ENCODE peak calls at places on chromosomes 16 and 17, in five cellular contexts. R is GM23248, G is neural progenitor cell, I is IMR-90, B is PC-3. O is an unnamed sample.
A peak's percentile ranks its signal among the peaks of the same experiment; 100 is the strongest.

GRCh38 chr16:13313351-13313750 is 412.0 kb downstream of the SHISA9 start:
- DNase-seq in B (no peak), R (no peak), I (no peak), G (no peak), O (no peak)

GRCh38 chr16:48608871-48609452 is 1.0 kb downstream of the N4BP1 start:
- DNase-seq in G (no peak), R (peak; percentile 51), B (no peak), I (no peak), O (no peak)

GRCh38 chr16:58638148-58639036 is 8.8 kb upstream of the CNOT1 start:
- DNase-seq in B (peak; percentile 74), R (peak; percentile 96), G (peak; percentile 35), I (peak; percentile 91), O (peak; percentile 83)

GRCh38 chr16:66382966-66383299 is 16.4 kb downstream of the CDH5 start:
- DNase-seq in I (peak; percentile 93), G (no peak), R (peak; percentile 58), B (peak; percentile 85), O (peak; percentile 96)

GRCh38 chr17:58401287-58401686 is 16.0 kb downstream of the RNF43 start:
- DNase-seq in R (no peak), B (peak; percentile 45), G (no peak), I (no peak), O (no peak)

GRCh38 chr16:21302898-21303528 is 24.9 kb upstream of the CRYM start:
- DNase-seq in G (no peak), R (peak; percentile 91), B (peak; percentile 69), I (peak; percentile 93), O (peak; percentile 48)

GRCh38 chr16:66523861-66524354 is 26.0 kb downstream of the TK2 start:
- DNase-seq in R (no peak), G (no peak), I (no peak), B (no peak), O (no peak)

GRCh38 chr17:42920922-42921321 is 20.3 kb downstream of the G6PC1 start:
- DNase-seq in B (no peak), I (no peak), R (no peak), G (no peak), O (no peak)

GRCh38 chr17:14582996-14583395 is 282.1 kb downstream of the HS3ST3B1 start:
- DNase-seq in R (no peak), I (no peak), B (no peak), G (no peak), O (no peak)

GRCh38 chr17:58531122-58531521 is 16.7 kb upstream of the MTMR4 start:
- DNase-seq in R (no peak), I (no peak), G (peak; percentile 44), B (no peak), O (no peak)

GRCh38 chr16:86834451-86835035 is 256.2 kb downstream of the FOXL1 start:
- DNase-seq in B (peak; percentile 7), G (peak; percentile 71), R (peak; percentile 30), I (peak; percentile 88), O (no peak)

GRCh38 chr16:80084614-80085013 is 456.2 kb upstream of the DYNLRB2 start:
- DNase-seq in B (peak; percentile 26), R (peak; percentile 66), I (no peak), G (peak; percentile 87), O (peak; percentile 52)

GRCh38 chr17:69227536-69227935 is 1.1 kb downstream of the ABCA10 start:
- DNase-seq in R (no peak), B (no peak), I (no peak), G (no peak), O (no peak)

GRCh38 chr17:4174556-4174955 is 31.6 kb downstream of the CYB5D2 start:
- DNase-seq in G (no peak), R (no peak), I (no peak), B (no peak), O (no peak)

GRCh38 chr16:77499373-77500285 is 64.8 kb upstream of the ADAMTS18 start:
- DNase-seq in R (peak; percentile 68), I (no peak), B (peak; percentile 42), G (no peak), O (no peak)

GRCh38 chr17:15398291-15398690 is 56.9 kb upstream of the TEKT3 start:
- DNase-seq in I (peak; percentile 50), G (no peak), B (peak; percentile 92), R (peak; percentile 80), O (no peak)

GRCh38 chr17:27905524-27906237 is 12.5 kb upstream of the LYRM9 start:
- DNase-seq in I (no peak), R (no peak), B (no peak), G (no peak), O (no peak)

GRCh38 chr16:53809088-53809951 is 105.4 kb downstream of the FTO start:
- DNase-seq in B (peak; percentile 75), I (peak; percentile 92), R (peak; percentile 82), G (no peak), O (no peak)

GRCh38 chr16:53053967-53054669 is 673 bp upstream of the CHD9 start:
- DNase-seq in G (no peak), I (no peak), B (peak; percentile 5), R (peak; percentile 63), O (no peak)

GRCh38 chr17:47896672-47897490 is 845 bp downstream of the SP2 start:
- DNase-seq in I (peak; percentile 7), G (no peak), R (peak; percentile 50), B (peak; percentile 14), O (peak; percentile 55)

GRCh38 chr17:67491009-67491677 is 114.1 kb downstream of the PITPNC1 start:
- DNase-seq in G (peak; percentile 56), R (peak; percentile 100), B (no peak), I (peak; percentile 98), O (peak; percentile 77)

GRCh38 chr17:2022647-2023046 is 2.5 kb downstream of the RTN4RL1 start:
- DNase-seq in I (no peak), B (no peak), G (no peak), R (no peak), O (no peak)

GRCh38 chr16:56600398-56600999 is 7.9 kb upstream of the MT2A start:
- DNase-seq in R (peak; percentile 83), G (peak; percentile 61), I (peak; percentile 66), B (peak; percentile 68), O (no peak)

GRCh38 chr17:68033636-68034451 is 1.7 kb upstream of the KPNA2 start:
- DNase-seq in I (peak; percentile 65), R (peak; percentile 42), B (peak; percentile 59), G (peak; percentile 93), O (peak; percentile 55)

GRCh38 chr16:27917953-27918352 is 145.6 kb downstream of the GSG1L start:
- DNase-seq in I (no peak), G (no peak), B (no peak), R (no peak), O (no peak)

GRCh38 chr17:82787081-82787848 is 35.4 kb downstream of the TBCD start:
- DNase-seq in B (no peak), G (no peak), R (peak; percentile 98), I (no peak), O (no peak)

GRCh38 chr17:60164697-60165096 is 14.9 kb downstream of the CA4 start:
- DNase-seq in R (no peak), G (no peak), I (no peak), B (no peak), O (no peak)

GRCh38 chr16:66927918-66928649 is 2.7 kb upstream of the RRAD start:
- DNase-seq in I (peak; percentile 50), G (no peak), B (no peak), R (peak; percentile 70), O (peak; percentile 52)

GRCh38 chr16:25013751-25014499 is 1.2 kb downstream of the ARHGAP17 start:
- DNase-seq in B (no peak), G (no peak), R (no peak), I (no peak), O (no peak)

GRCh38 chr17:75814900-75815373 is 29.3 kb downstream of the UNC13D start:
- DNase-seq in B (peak; percentile 90), I (peak; percentile 79), R (peak; percentile 81), G (no peak), O (peak; percentile 67)

GRCh38 chr16:67800252-67801046 is 5.9 kb downstream of the RANBP10 start:
- DNase-seq in G (no peak), B (no peak), R (peak; percentile 57), I (no peak), O (no peak)

GRCh38 chr17:3002538-3003301 is 60.7 kb downstream of the OR1D5 start:
- DNase-seq in G (no peak), B (no peak), I (no peak), R (no peak), O (no peak)

GRCh38 chr16:19879241-19879792 is 5.3 kb downstream of the GPRC5B start:
- DNase-seq in I (peak; percentile 68), R (peak; percentile 21), B (no peak), G (peak; percentile 60), O (no peak)
- H3K4me2 ChIP-seq in I (no peak overlapping the region), R (no peak overlapping the region), B (no peak overlapping the region), G (peak overlapping the region; percentile 40), O (no peak overlapping the region)

GRCh38 chr17:61221181-61221580 is 178.5 kb upstream of the TBX2 start:
- DNase-seq in I (no peak), R (no peak), G (no peak), B (no peak), O (no peak)

GRCh38 chr17:61219460-61219859 is 180.2 kb upstream of the TBX2 start:
- DNase-seq in G (no peak), I (peak; percentile 77), B (no peak), R (peak; percentile 70), O (no peak)

GRCh38 chr17:61217878-61218437 is 181.7 kb upstream of the TBX2 start:
- DNase-seq in G (no peak), B (no peak), I (no peak), R (no peak), O (no peak)

GRCh38 chr17:61216066-61216465 is 183.6 kb upstream of the TBX2 start:
- DNase-seq in I (no peak), B (no peak), G (no peak), R (no peak), O (no peak)

DNA sequence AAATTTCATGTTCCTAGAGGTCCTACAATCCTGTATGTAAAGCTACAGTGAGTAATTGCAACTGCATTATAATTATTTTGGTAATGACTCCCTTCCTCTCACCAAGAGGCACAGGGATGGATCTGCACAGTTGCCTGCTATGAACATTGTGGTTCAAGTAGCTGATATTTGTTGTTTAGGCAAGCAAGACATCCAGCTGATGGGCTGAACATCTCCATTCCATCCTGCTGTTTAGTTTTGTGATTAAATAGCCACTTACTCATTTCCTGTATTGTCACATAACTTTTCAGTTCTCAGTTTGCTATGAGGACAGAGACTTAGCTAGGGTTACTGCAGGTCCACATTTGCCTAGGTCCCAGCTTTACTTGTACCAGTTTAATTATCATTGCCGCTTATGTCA is 181.2 kb upstream of the TBX2 start:
- DNase-seq in I (peak; percentile 86), G (no peak), B (peak; percentile 65), R (peak; percentile 77), O (no peak)
- H3K4me2 ChIP-seq in I (peak overlapping the region; percentile 35), G (no peak overlapping the region), B (no peak overlapping the region), R (peak overlapping the region; percentile 58), O (no peak overlapping the region)

DNA sequence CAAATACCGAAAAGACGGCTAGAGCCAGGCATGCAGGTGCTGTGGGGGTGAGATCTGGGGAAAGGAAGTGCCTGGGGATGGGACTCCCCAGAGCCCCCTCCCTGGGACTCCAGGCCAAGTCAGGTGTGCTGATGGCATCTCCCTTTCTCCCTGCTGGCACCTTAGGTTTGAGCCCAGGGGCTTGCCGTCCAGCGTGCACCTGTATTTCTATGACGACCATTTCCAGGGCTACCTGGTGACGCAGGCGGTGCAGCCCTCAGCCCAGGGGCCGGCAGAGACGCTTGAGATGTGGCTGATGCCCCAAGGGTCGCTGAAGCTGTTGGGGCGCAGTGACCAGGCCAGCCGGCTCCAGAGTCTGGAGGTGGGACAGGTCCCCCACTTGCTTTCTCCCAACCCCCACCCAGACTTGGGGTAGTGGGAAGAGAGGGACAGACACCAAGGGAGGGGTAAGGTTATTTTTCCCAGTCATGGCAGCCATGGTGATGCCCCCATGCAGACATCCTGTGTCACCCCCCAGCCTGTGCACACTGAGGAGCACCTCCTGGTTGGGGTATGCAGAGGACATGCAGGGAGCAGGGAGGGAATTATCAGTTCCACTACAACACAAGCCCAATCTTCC is 11.1 kb downstream of the XYLT2 start:
- DNase-seq in I (no peak), G (no peak), B (no peak), R (no peak), O (no peak)
- H3K4me2 ChIP-seq in I (no peak overlapping the region), G (no peak overlapping the region), B (no peak overlapping the region), R (no peak overlapping the region), O (no peak overlapping the region)

GRCh38 chr17:78706271-78706915 is 75.7 kb downstream of the CYTH1 start:
- DNase-seq in G (no peak), I (peak; percentile 58), R (no peak), B (peak; percentile 97), O (peak; percentile 66)
- H3K4me2 ChIP-seq in G (no peak overlapping the region), I (no peak overlapping the region), R (no peak overlapping the region), B (peak overlapping the region; percentile 30), O (peak overlapping the region; percentile 60)

O was measured in PC-9.